ENCODE peak calls at places on chromosome 3, in ten cellular contexts. R is cardiac muscle cell; L is upper lobe of right lung; U is CD8-positive, alpha-beta T cell; A is aorta; K is left ventricle myocardium inferior; S is IMR-90; T is ascending aorta; Y is esophagus squamous epithelium; Q is uterus. X is an unnamed sample.

GRCh38 chr3:195105389-195105788 is 165.6 kb downstream of the XXYLT1 start:
- DNase-seq in R (no peak), L (peak; percentile 67), U (no peak), A (no peak), K (no peak), S (peak; percentile 22), T (no peak), Y (no peak), Q (no peak), X (no peak)

GRCh38 chr3:184448321-184449160 is 68.7 kb downstream of the CHRD start:
- DNase-seq in R (no peak), L (no peak), U (no peak), A (peak; percentile 66), K (no peak), S (peak; percentile 71), T (no peak), Y (no peak), Q (no peak), X (no peak)

GRCh38 chr3:189490749-189491148 is 140.4 kb upstream of the TP63 start:
- DNase-seq in R (no peak), L (no peak), U (no peak), A (no peak), K (no peak), S (no peak), T (no peak), Y (no peak), Q (no peak), X (no peak)

GRCh38 chr3:8529738-8530525 is 28.3 kb downstream of the LMCD1 start:
- DNase-seq in R (no peak), L (no peak), U (no peak), A (no peak), K (no peak), S (no peak), T (no peak), Y (no peak), Q (no peak), X (no peak)

GRCh38 chr3:49553320-49553689 is 972 bp upstream of the BSN start:
- DNase-seq in R (no peak), L (no peak), U (no peak), A (no peak), K (no peak), S (peak; percentile 48), T (no peak), Y (no peak), Q (no peak), X (no peak)

GRCh38 chr3:136899622-136900158 is 37.7 kb downstream of the NCK1 start:
- DNase-seq in R (no peak), L (no peak), U (no peak), A (no peak), K (no peak), S (peak; percentile 50), T (no peak), Y (no peak), Q (no peak), X (no peak)

GRCh38 chr3:157239082-157239704 is 79.2 kb upstream of the CCNL1 start:
- DNase-seq in R (peak; percentile 81), L (peak; percentile 84), U (peak; percentile 49), A (peak; percentile 79), K (peak; percentile 43), S (peak; percentile 55), T (peak; percentile 73), Y (peak; percentile 7), Q (peak; percentile 23), X (peak; percentile 56)

GRCh38 chr3:72352176-72352575 is 496.1 kb downstream of the SHQ1 start:
- DNase-seq in R (no peak), L (no peak), U (no peak), A (no peak), K (no peak), S (no peak), T (peak; percentile 43), Y (no peak), Q (no peak), X (no peak)

GRCh38 chr3:197953881-197954280 is 3.9 kb downstream of the RPL35A start:
- DNase-seq in R (peak; percentile 36), L (no peak), U (no peak), A (no peak), K (no peak), S (peak; percentile 25), T (no peak), Y (no peak), Q (no peak), X (no peak)

GRCh38 chr3:197952440-197952839 is 2.5 kb downstream of the RPL35A start:
- DNase-seq in R (no peak), L (no peak), U (no peak), A (no peak), K (no peak), S (no peak), T (no peak), Y (no peak), Q (no peak), X (no peak)

GRCh38 chr3:197951392-197951990 is 1.5 kb downstream of the RPL35A start:
- DNase-seq in R (no peak), L (no peak), U (no peak), A (no peak), K (no peak), S (no peak), T (no peak), Y (no peak), Q (no peak), X (no peak)

GRCh38 chr3:197950661-197951029 is 655 bp downstream of the RPL35A start:
- DNase-seq in R (no peak), L (no peak), U (no peak), A (no peak), K (no peak), S (no peak), T (no peak), Y (no peak), Q (no peak), X (no peak)

GRCh38 chr3:197953325-197953724 is 3.3 kb downstream of the RPL35A start:
- DNase-seq in R (no peak), L (no peak), U (no peak), A (no peak), K (no peak), S (no peak), T (no peak), Y (no peak), Q (no peak), X (no peak)
- H3K36me3 ChIP-seq in R (peaks cover 39% of the 10 kb centered on the region), L (peaks cover 57% of the 10 kb centered on the region), U (peaks cover 42% of the 10 kb centered on the region), A (peaks cover 6% of the 10 kb centered on the region), K (peaks cover 59% of the 10 kb centered on the region), S (peaks cover 38% of the 10 kb centered on the region), T (peaks cover 57% of the 10 kb centered on the region), Y (peaks cover 40% of the 10 kb centered on the region), Q (no peaks in the 10 kb centered on the region), X (peaks cover 65% of the 10 kb centered on the region)

DNA sequence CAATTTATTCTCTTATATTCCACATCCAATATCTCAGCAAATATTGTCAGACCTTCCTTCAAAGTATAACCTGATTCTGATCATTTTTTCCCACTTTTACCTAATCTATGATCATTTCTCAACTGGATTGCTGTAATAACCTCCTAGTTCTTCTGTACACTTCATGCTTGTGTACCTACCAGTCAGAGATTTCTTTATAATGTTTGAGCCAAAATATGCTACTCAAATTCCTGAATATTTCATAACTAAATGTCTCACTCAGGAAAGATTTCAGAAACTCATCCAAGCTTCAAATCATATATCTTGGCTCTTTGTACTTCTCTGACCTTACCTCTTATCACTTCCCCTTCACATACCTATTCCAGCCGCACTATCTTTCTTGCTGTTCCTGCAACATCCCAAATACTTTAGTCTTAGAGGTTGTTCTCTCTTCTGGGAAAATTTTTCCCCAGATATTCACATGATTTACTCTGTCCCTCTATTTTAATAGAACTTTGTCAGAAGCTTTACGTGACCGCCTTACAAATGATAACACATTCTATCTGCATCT is 20.0 kb downstream of the BCHE start:
- DNase-seq in R (no peak), L (no peak), U (no peak), A (no peak), K (no peak), S (no peak), T (no peak), Y (no peak), Q (no peak), X (no peak)
- H3K36me3 ChIP-seq in R (no peaks in the 10 kb centered on the region), L (no peaks in the 10 kb centered on the region), U (no peaks in the 10 kb centered on the region), A (no peaks in the 10 kb centered on the region), K (no peaks in the 10 kb centered on the region), S (no peaks in the 10 kb centered on the region), T (no peaks in the 10 kb centered on the region), Y (no peaks in the 10 kb centered on the region), Q (no peaks in the 10 kb centered on the region), X (no peaks in the 10 kb centered on the region)

GRCh38 chr3:149963485-149963884 is 7.2 kb downstream of the PFN2 start:
- DNase-seq in R (no peak), L (no peak), U (no peak), A (no peak), K (no peak), S (no peak), T (no peak), Y (no peak), Q (no peak), X (no peak)

GRCh38 chr3:149968216-149968615 is 2.5 kb downstream of the PFN2 start:
- DNase-seq in R (peak; percentile 2), L (no peak), U (no peak), A (no peak), K (no peak), S (peak; percentile 48), T (no peak), Y (no peak), Q (no peak), X (no peak)

GRCh38 chr3:149964296-149964695 is 6.4 kb downstream of the PFN2 start:
- DNase-seq in R (no peak), L (no peak), U (no peak), A (no peak), K (no peak), S (peak; percentile 33), T (no peak), Y (no peak), Q (no peak), X (no peak)

GRCh38 chr3:149967067-149967685 is 3.5 kb downstream of the PFN2 start:
- DNase-seq in R (peak; percentile 37), L (no peak), U (no peak), A (no peak), K (no peak), S (peak; percentile 69), T (no peak), Y (no peak), Q (no peak), X (no peak)

DNA sequence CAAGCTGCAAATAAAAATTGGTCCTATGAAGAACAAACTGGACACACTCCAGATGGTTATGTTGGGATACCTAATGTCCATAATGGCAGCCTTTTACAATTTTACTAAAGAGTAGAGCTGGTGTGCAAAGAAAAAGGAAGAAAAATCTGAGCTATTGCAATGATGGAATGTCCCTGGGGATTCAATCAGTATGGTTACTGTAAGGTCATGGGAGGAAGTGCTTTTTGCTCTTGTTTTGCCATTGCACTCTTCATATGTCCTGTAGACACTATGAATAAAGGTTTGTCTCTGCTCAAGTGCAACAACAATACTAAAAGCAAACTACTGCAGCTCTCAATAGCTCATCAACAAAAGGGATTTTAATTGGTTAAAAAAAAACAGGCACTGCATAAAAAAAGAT is 5.4 kb downstream of the PFN2 start:
- DNase-seq in R (no peak), L (no peak), U (no peak), A (no peak), K (no peak), S (no peak), T (no peak), Y (no peak), Q (no peak), X (no peak)
- H3K36me3 ChIP-seq in R (peaks cover 10% of the 10 kb centered on the region), L (no peaks in the 10 kb centered on the region), U (no peaks in the 10 kb centered on the region), A (no peaks in the 10 kb centered on the region), K (peaks cover 15% of the 10 kb centered on the region), S (peaks cover 16% of the 10 kb centered on the region), T (peaks cover 5% of the 10 kb centered on the region), Y (no peaks in the 10 kb centered on the region), Q (no peaks in the 10 kb centered on the region), X (peaks cover 9% of the 10 kb centered on the region)

GRCh38 chr3:108409791-108410190 is 100.6 kb downstream of the MYH15 start:
- DNase-seq in R (no peak), L (no peak), U (no peak), A (no peak), K (no peak), S (no peak), T (no peak), Y (no peak), Q (no peak), X (no peak)

GRCh38 chr3:108410531-108410984 is 99.8 kb downstream of the MYH15 start:
- DNase-seq in R (no peak), L (peak; percentile 90), U (no peak), A (no peak), K (peak; percentile 23), S (no peak), T (no peak), Y (no peak), Q (no peak), X (no peak)

GRCh38 chr3:108414007-108414406 is 96.4 kb downstream of the MYH15 start:
- DNase-seq in R (no peak), L (no peak), U (no peak), A (no peak), K (no peak), S (peak; percentile 18), T (no peak), Y (no peak), Q (no peak), X (no peak)

GRCh38 chr3:108408883-108409612 is 101.3 kb downstream of the MYH15 start:
- DNase-seq in R (no peak), L (peak; percentile 64), U (no peak), A (no peak), K (no peak), S (no peak), T (no peak), Y (no peak), Q (no peak), X (no peak)

DNA sequence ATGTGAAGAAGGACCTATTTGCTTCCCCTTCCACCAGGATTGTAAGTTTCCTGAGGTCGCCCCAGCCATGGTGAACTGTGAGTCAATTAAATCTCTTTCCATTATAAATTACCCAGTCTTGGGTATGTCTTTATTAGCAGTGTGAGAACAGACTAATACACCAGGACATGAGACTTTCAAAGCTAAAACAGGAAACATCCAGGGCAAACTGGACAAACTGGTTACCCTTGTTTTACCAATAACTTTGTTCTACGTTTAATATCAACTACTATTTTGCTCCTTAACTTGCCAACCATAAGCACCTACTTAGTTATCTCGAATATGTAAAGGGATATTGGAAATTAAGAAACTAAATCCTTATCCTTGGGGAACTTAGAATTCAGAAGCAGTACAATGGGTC is 98.0 kb downstream of the MYH15 start:
- DNase-seq in R (no peak), L (no peak), U (no peak), A (no peak), K (no peak), S (no peak), T (no peak), Y (no peak), Q (no peak), X (no peak)
- H3K36me3 ChIP-seq in R (no peaks in the 10 kb centered on the region), L (no peaks in the 10 kb centered on the region), U (no peaks in the 10 kb centered on the region), A (no peaks in the 10 kb centered on the region), K (no peaks in the 10 kb centered on the region), S (no peaks in the 10 kb centered on the region), T (no peaks in the 10 kb centered on the region), Y (no peaks in the 10 kb centered on the region), Q (no peaks in the 10 kb centered on the region), X (no peaks in the 10 kb centered on the region)